ENCODE peak calls at places on chromosomes 6 and 20, in seven cellular contexts. W is colonic mucosa; S is Panc1; B is suprapubic skin; O is iPS DF 6.9; M is psoas muscle; N is naive thymus-derived CD4-positive, alpha-beta T cell. E is an unnamed sample.

GRCh38 chr6:151835396-151835795 is 27.9 kb downstream of the ESR1 start:
- DNase-seq in S (no peak), W (no peak), B (no peak), N (no peak), M (no peak), O (no peak), E (no peak)

GRCh38 chr6:137043710-137044365 is 927 bp downstream of the IL20RA start:
- DNase-seq in W (no peak), M (peak; percentile 24), S (peak; percentile 4), B (no peak), O (peak; percentile 9), N (no peak), E (no peak)

GRCh38 chr6:34592208-34592952 is 36.3 kb upstream of the SPDEF start:
- DNase-seq in S (no peak), B (peak; percentile 55), O (no peak), W (no peak), N (no peak), M (no peak), E (no peak)

GRCh38 chr6:137349856-137350830 is 131.0 kb upstream of the IFNGR1 start:
- DNase-seq in S (no peak), W (no peak), M (no peak), N (no peak), O (no peak), B (no peak), E (no peak)

GRCh38 chr20:19110866-19111460 is 101.5 kb upstream of the SLC24A3 start:
- DNase-seq in M (no peak), O (no peak), S (no peak), B (no peak), N (no peak), W (no peak), E (no peak)

GRCh38 chr20:63979549-63980316 is at the start of gene SAMD10:
- DNase-seq in N (peak; percentile 59), M (no peak), B (no peak), S (no peak), O (no peak), W (peak; percentile 67), E (peak; percentile 60)

GRCh38 chr20:62646851-62647520 is 4.7 kb downstream of the SLCO4A1 start:
- DNase-seq in M (no peak), N (no peak), O (no peak), S (no peak), W (peak; percentile 73), B (no peak), E (no peak)

GRCh38 chr6:4967301-4968030 is 36.4 kb downstream of the RPP40 start:
- DNase-seq in N (no peak), W (no peak), O (no peak), S (no peak), M (no peak), B (no peak), E (no peak)

GRCh38 chr6:129683606-129684322 is 26.2 kb downstream of the ARHGAP18 start:
- DNase-seq in W (peak; percentile 69), B (no peak), M (peak; percentile 74), S (peak; percentile 65), N (peak; percentile 38), O (no peak), E (no peak)

DNA sequence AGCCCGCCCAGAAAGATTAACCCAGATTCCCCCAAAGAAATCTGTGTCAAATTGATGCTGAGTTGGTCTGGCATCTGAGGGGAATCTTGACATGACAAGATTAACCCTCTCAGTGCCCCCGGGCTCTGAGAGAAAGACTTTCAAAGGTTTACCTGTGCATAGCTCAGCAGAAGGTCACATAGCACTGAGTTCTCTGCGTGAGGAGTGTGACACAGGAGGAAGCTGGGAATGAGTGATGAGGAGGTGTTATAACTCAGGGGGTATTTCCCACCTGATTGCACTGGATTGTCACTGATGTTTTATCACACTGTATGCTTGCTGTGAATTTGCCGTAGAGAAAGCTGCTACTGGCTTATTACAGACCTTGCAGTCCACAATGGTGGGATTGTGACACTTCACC is 601.3 kb downstream of the DHX35 start:
- DNase-seq in M (no peak), S (no peak), N (no peak), W (no peak), O (no peak), B (no peak), E (no peak)
- H3K9me3 ChIP-seq in M (no peaks in the 10 kb centered on the region), S (no peaks in the 10 kb centered on the region), N (no peaks in the 10 kb centered on the region), W (no peaks in the 10 kb centered on the region), O (no peaks in the 10 kb centered on the region), B (no peaks in the 10 kb centered on the region), E (no peaks in the 10 kb centered on the region)

GRCh38 chr6:168714547-168715260 is 273.7 kb downstream of the SMOC2 start:
- DNase-seq in O (no peak), W (no peak), M (no peak), B (no peak), S (no peak), N (no peak), E (no peak)
- H3K9me3 ChIP-seq in O (no peaks in the 10 kb centered on the region), W (no peaks in the 10 kb centered on the region), M (no peaks in the 10 kb centered on the region), B (no peaks in the 10 kb centered on the region), S (no peaks in the 10 kb centered on the region), N (no peaks in the 10 kb centered on the region), E (no peaks in the 10 kb centered on the region)

GRCh38 chr20:39775110-39775509 is 813.0 kb downstream of the DHX35 start:
- DNase-seq in W (peak; percentile 42), O (no peak), N (no peak), S (no peak), M (peak; percentile 79), B (peak; percentile 88), E (no peak)

GRCh38 chr20:39777610-39778009 is 815.5 kb downstream of the DHX35 start:
- DNase-seq in B (no peak), M (no peak), O (no peak), N (no peak), S (no peak), W (no peak), E (no peak)

GRCh38 chr20:39778847-39779641 is 816.9 kb downstream of the DHX35 start:
- DNase-seq in N (no peak), W (no peak), M (no peak), B (no peak), S (no peak), O (no peak), E (no peak)

GRCh38 chr20:39778431-39778830 is 816.3 kb downstream of the DHX35 start:
- DNase-seq in N (no peak), M (no peak), S (no peak), O (no peak), W (no peak), B (no peak), E (no peak)

GRCh38 chr20:39773380-39774000 is 811.3 kb downstream of the DHX35 start:
- DNase-seq in N (no peak), S (no peak), M (no peak), B (no peak), O (no peak), W (no peak), E (no peak)
- H3K9me3 ChIP-seq in N (no peaks in the 10 kb centered on the region), S (peaks cover 8% of the 10 kb centered on the region), M (peaks cover 4% of the 10 kb centered on the region), B (no peaks in the 10 kb centered on the region), O (no peaks in the 10 kb centered on the region), W (no peaks in the 10 kb centered on the region), E (no peaks in the 10 kb centered on the region)

GRCh38 chr6:159427335-159427734 is 258.1 kb downstream of the FNDC1 start:
- DNase-seq in N (no peak), W (no peak), S (no peak), M (no peak), O (no peak), B (no peak), E (no peak)

GRCh38 chr6:159433550-159433949 is 259.5 kb downstream of the SOD2 start:
- DNase-seq in W (no peak), M (no peak), N (no peak), S (no peak), O (no peak), B (no peak), E (no peak)

GRCh38 chr6:159434410-159434809 is 258.6 kb downstream of the SOD2 start:
- DNase-seq in S (no peak), M (no peak), N (no peak), O (no peak), B (no peak), W (no peak), E (no peak)

GRCh38 chr6:159431750-159432149 is 261.3 kb downstream of the SOD2 start:
- DNase-seq in S (no peak), O (no peak), M (no peak), N (no peak), B (no peak), W (no peak), E (no peak)

GRCh38 chr6:159429427-159429826 is 260.2 kb downstream of the FNDC1 start:
- DNase-seq in W (no peak), N (no peak), M (no peak), B (no peak), S (no peak), O (no peak), E (no peak)
- H3K9me3 ChIP-seq in W (no peaks in the 10 kb centered on the region), N (peaks cover 6% of the 10 kb centered on the region), M (peaks cover 9% of the 10 kb centered on the region), B (peaks cover 7% of the 10 kb centered on the region), S (no peaks in the 10 kb centered on the region), O (no peaks in the 10 kb centered on the region), E (no peaks in the 10 kb centered on the region)

GRCh38 chr6:139951172-139951571 is 576.7 kb upstream of the CITED2 start:
- DNase-seq in B (no peak), W (no peak), O (no peak), M (no peak), S (no peak), N (no peak), E (no peak)
- H3K9me3 ChIP-seq in B (no peaks in the 10 kb centered on the region), W (no peaks in the 10 kb centered on the region), O (no peaks in the 10 kb centered on the region), M (peaks cover 19% of the 10 kb centered on the region), S (peaks cover 16% of the 10 kb centered on the region), N (no peaks in the 10 kb centered on the region), E (no peaks in the 10 kb centered on the region)